ENCODE peak calls at places on chromosome 3, in ten cellular contexts. One of them, this sample, is unnamed.

GRCh38 chr3:13080591-13080990 is 7.4 kb upstream of the IQSEC1 start:
- DNase-seq in endodermal cell: no peak
- DNase-seq in HL-60: no peak
- DNase-seq in heart left ventricle: peak; percentile 82
- DNase-seq in aorta: peak; percentile 88
- DNase-seq in fibroblast of pulmonary artery: no peak
- DNase-seq in A673: no peak
- DNase-seq in T-helper 22 cell: no peak
- DNase-seq in effector CD8-positive, alpha-beta T cell: no peak
- DNase-seq in iris pigment epithelial cell: no peak
- DNase-seq in this sample: no peak

GRCh38 chr3:160707187-160707789 is 30.3 kb downstream of the ARL14 start:
- DNase-seq in effector CD8-positive, alpha-beta T cell: no peak
- DNase-seq in endodermal cell: peak; percentile 58
- DNase-seq in A673: peak; percentile 52
- DNase-seq in iris pigment epithelial cell: peak; percentile 55
- DNase-seq in aorta: no peak
- DNase-seq in HL-60: peak; percentile 13
- DNase-seq in T-helper 22 cell: no peak
- DNase-seq in heart left ventricle: no peak
- DNase-seq in fibroblast of pulmonary artery: peak; percentile 74
- DNase-seq in this sample: peak; percentile 87

GRCh38 chr3:23968467-23969184 is 23.5 kb downstream of the NR1D2 start:
- DNase-seq in effector CD8-positive, alpha-beta T cell: no peak
- DNase-seq in endodermal cell: no peak
- DNase-seq in A673: no peak
- DNase-seq in iris pigment epithelial cell: peak; percentile 81
- DNase-seq in heart left ventricle: no peak
- DNase-seq in aorta: no peak
- DNase-seq in T-helper 22 cell: no peak
- DNase-seq in fibroblast of pulmonary artery: peak; percentile 37
- DNase-seq in HL-60: no peak
- DNase-seq in this sample: no peak

GRCh38 chr3:110165753-110166152 is 828.4 kb upstream of the DPPA4 start:
- DNase-seq in aorta: no peak
- DNase-seq in fibroblast of pulmonary artery: no peak
- DNase-seq in HL-60: no peak
- DNase-seq in effector CD8-positive, alpha-beta T cell: no peak
- DNase-seq in heart left ventricle: no peak
- DNase-seq in endodermal cell: peak; percentile 75
- DNase-seq in A673: no peak
- DNase-seq in T-helper 22 cell: no peak
- DNase-seq in iris pigment epithelial cell: no peak
- DNase-seq in this sample: no peak

GRCh38 chr3:140152851-140153640 is 218.1 kb downstream of the CLSTN2 start:
- DNase-seq in endodermal cell: no peak
- DNase-seq in aorta: peak; percentile 51
- DNase-seq in iris pigment epithelial cell: no peak
- DNase-seq in T-helper 22 cell: no peak
- DNase-seq in A673: no peak
- DNase-seq in effector CD8-positive, alpha-beta T cell: no peak
- DNase-seq in heart left ventricle: no peak
- DNase-seq in fibroblast of pulmonary artery: no peak
- DNase-seq in HL-60: no peak
- DNase-seq in this sample: peak; percentile 44

GRCh38 chr3:45739944-45740343 is 50.7 kb downstream of the SACM1L start:
- DNase-seq in aorta: no peak
- DNase-seq in HL-60: no peak
- DNase-seq in heart left ventricle: no peak
- DNase-seq in iris pigment epithelial cell: no peak
- DNase-seq in A673: no peak
- DNase-seq in effector CD8-positive, alpha-beta T cell: no peak
- DNase-seq in fibroblast of pulmonary artery: no peak
- DNase-seq in endodermal cell: no peak
- DNase-seq in T-helper 22 cell: no peak
- DNase-seq in this sample: no peak

GRCh38 chr3:65245133-65246076 is 557.6 kb upstream of the ADAMTS9 start:
- DNase-seq in fibroblast of pulmonary artery: peak; percentile 48
- DNase-seq in effector CD8-positive, alpha-beta T cell: no peak
- DNase-seq in heart left ventricle: no peak
- DNase-seq in A673: peak; percentile 2
- DNase-seq in iris pigment epithelial cell: peak; percentile 6
- DNase-seq in T-helper 22 cell: no peak
- DNase-seq in endodermal cell: no peak
- DNase-seq in aorta: no peak
- DNase-seq in HL-60: no peak
- DNase-seq in this sample: no peak

GRCh38 chr3:126270145-126270811 is 86.9 kb downstream of the KLF15 start:
- DNase-seq in endodermal cell: no peak
- DNase-seq in aorta: peak; percentile 86
- DNase-seq in A673: no peak
- DNase-seq in fibroblast of pulmonary artery: peak; percentile 48
- DNase-seq in HL-60: no peak
- DNase-seq in T-helper 22 cell: no peak
- DNase-seq in iris pigment epithelial cell: peak; percentile 40
- DNase-seq in heart left ventricle: peak; percentile 82
- DNase-seq in effector CD8-positive, alpha-beta T cell: no peak
- DNase-seq in this sample: no peak

GRCh38 chr3:95719481-95719880 is 1094.9 kb upstream of the EPHA6 start:
- DNase-seq in fibroblast of pulmonary artery: no peak
- DNase-seq in iris pigment epithelial cell: no peak
- DNase-seq in T-helper 22 cell: no peak
- DNase-seq in endodermal cell: no peak
- DNase-seq in HL-60: no peak
- DNase-seq in aorta: no peak
- DNase-seq in effector CD8-positive, alpha-beta T cell: no peak
- DNase-seq in A673: no peak
- DNase-seq in heart left ventricle: no peak
- DNase-seq in this sample: no peak

GRCh38 chr3:64240959-64241358 is 15.7 kb upstream of the PRICKLE2 start:
- DNase-seq in endodermal cell: no peak
- DNase-seq in effector CD8-positive, alpha-beta T cell: no peak
- DNase-seq in fibroblast of pulmonary artery: no peak
- DNase-seq in A673: no peak
- DNase-seq in aorta: no peak
- DNase-seq in iris pigment epithelial cell: no peak
- DNase-seq in HL-60: no peak
- DNase-seq in heart left ventricle: no peak
- DNase-seq in T-helper 22 cell: no peak
- DNase-seq in this sample: no peak

GRCh38 chr3:22684739-22685138 is 518.4 kb upstream of the UBE2E2 start:
- DNase-seq in HL-60: no peak
- DNase-seq in aorta: no peak
- DNase-seq in A673: no peak
- DNase-seq in T-helper 22 cell: no peak
- DNase-seq in effector CD8-positive, alpha-beta T cell: no peak
- DNase-seq in heart left ventricle: no peak
- DNase-seq in iris pigment epithelial cell: no peak
- DNase-seq in endodermal cell: no peak
- DNase-seq in fibroblast of pulmonary artery: no peak
- DNase-seq in this sample: no peak

GRCh38 chr3:94028093-94028837 is at the start of gene STX19:
- DNase-seq in endodermal cell: no peak
- DNase-seq in aorta: no peak
- DNase-seq in iris pigment epithelial cell: no peak
- DNase-seq in heart left ventricle: no peak
- DNase-seq in fibroblast of pulmonary artery: no peak
- DNase-seq in A673: peak; percentile 48
- DNase-seq in T-helper 22 cell: no peak
- DNase-seq in effector CD8-positive, alpha-beta T cell: no peak
- DNase-seq in HL-60: no peak
- DNase-seq in this sample: no peak

GRCh38 chr3:106068386-106068785 is 199.6 kb upstream of the CBLB start:
- DNase-seq in A673: no peak
- DNase-seq in HL-60: no peak
- DNase-seq in endodermal cell: no peak
- DNase-seq in heart left ventricle: no peak
- DNase-seq in fibroblast of pulmonary artery: peak; percentile 39
- DNase-seq in aorta: no peak
- DNase-seq in T-helper 22 cell: no peak
- DNase-seq in iris pigment epithelial cell: no peak
- DNase-seq in effector CD8-positive, alpha-beta T cell: no peak
- DNase-seq in this sample: no peak

GRCh38 chr3:139016430-139017048 is 4.2 kb downstream of the PRR23B start:
- DNase-seq in iris pigment epithelial cell: no peak
- DNase-seq in effector CD8-positive, alpha-beta T cell: no peak
- DNase-seq in aorta: no peak
- DNase-seq in HL-60: no peak
- DNase-seq in fibroblast of pulmonary artery: no peak
- DNase-seq in endodermal cell: no peak
- DNase-seq in T-helper 22 cell: no peak
- DNase-seq in heart left ventricle: no peak
- DNase-seq in A673: no peak
- DNase-seq in this sample: no peak

GRCh38 chr3:182794806-182795369 is 1.6 kb downstream of the ATP11B start:
- DNase-seq in fibroblast of pulmonary artery: no peak
- DNase-seq in effector CD8-positive, alpha-beta T cell: no peak
- DNase-seq in heart left ventricle: no peak
- DNase-seq in T-helper 22 cell: no peak
- DNase-seq in endodermal cell: no peak
- DNase-seq in aorta: no peak
- DNase-seq in A673: no peak
- DNase-seq in HL-60: no peak
- DNase-seq in iris pigment epithelial cell: peak; percentile 14
- DNase-seq in this sample: no peak

GRCh38 chr3:141386611-141387110 is 18.4 kb downstream of the ZBTB38 start:
- DNase-seq in endodermal cell: no peak
- DNase-seq in fibroblast of pulmonary artery: peak; percentile 81
- DNase-seq in A673: peak; percentile 78
- DNase-seq in heart left ventricle: no peak
- DNase-seq in aorta: no peak
- DNase-seq in iris pigment epithelial cell: no peak
- DNase-seq in HL-60: no peak
- DNase-seq in T-helper 22 cell: no peak
- DNase-seq in effector CD8-positive, alpha-beta T cell: no peak
- DNase-seq in this sample: no peak

GRCh38 chr3:46480481-46481195 is 15.9 kb upstream of the LTF start:
- DNase-seq in HL-60: no peak
- DNase-seq in endodermal cell: peak; percentile 22
- DNase-seq in iris pigment epithelial cell: no peak
- DNase-seq in heart left ventricle: no peak
- DNase-seq in A673: no peak
- DNase-seq in effector CD8-positive, alpha-beta T cell: no peak
- DNase-seq in fibroblast of pulmonary artery: no peak
- DNase-seq in T-helper 22 cell: no peak
- DNase-seq in aorta: no peak
- DNase-seq in this sample: no peak

GRCh38 chr3:127665586-127665985 is 7.2 kb upstream of the ABTB1 start:
- DNase-seq in T-helper 22 cell: no peak
- DNase-seq in effector CD8-positive, alpha-beta T cell: no peak
- DNase-seq in endodermal cell: no peak
- DNase-seq in HL-60: no peak
- DNase-seq in aorta: no peak
- DNase-seq in heart left ventricle: no peak
- DNase-seq in fibroblast of pulmonary artery: no peak
- DNase-seq in A673: no peak
- DNase-seq in iris pigment epithelial cell: no peak
- DNase-seq in this sample: no peak

GRCh38 chr3:19147905-19148767 is at the start of gene KCNH8:
- DNase-seq in HL-60: no peak
- DNase-seq in A673: peak; percentile 24
- DNase-seq in iris pigment epithelial cell: no peak
- DNase-seq in fibroblast of pulmonary artery: no peak
- DNase-seq in aorta: peak; percentile 39
- DNase-seq in endodermal cell: peak; percentile 83
- DNase-seq in effector CD8-positive, alpha-beta T cell: peak; percentile 4
- DNase-seq in heart left ventricle: peak; percentile 56
- DNase-seq in T-helper 22 cell: no peak
- DNase-seq in this sample: peak; percentile 35

GRCh38 chr3:126083511-126083912 is 412 bp downstream of the SLC41A3 start:
- DNase-seq in iris pigment epithelial cell: peak; percentile 31
- DNase-seq in heart left ventricle: no peak
- DNase-seq in endodermal cell: peak; percentile 81
- DNase-seq in T-helper 22 cell: no peak
- DNase-seq in HL-60: peak; percentile 39
- DNase-seq in aorta: no peak
- DNase-seq in effector CD8-positive, alpha-beta T cell: peak; percentile 56
- DNase-seq in A673: peak; percentile 43
- DNase-seq in fibroblast of pulmonary artery: no peak
- DNase-seq in this sample: no peak

GRCh38 chr3:101146946-101147345 is 153.7 kb upstream of the ABI3BP start:
- DNase-seq in heart left ventricle: no peak
- DNase-seq in HL-60: peak; percentile 25
- DNase-seq in aorta: no peak
- DNase-seq in fibroblast of pulmonary artery: no peak
- DNase-seq in endodermal cell: no peak
- DNase-seq in iris pigment epithelial cell: no peak
- DNase-seq in A673: no peak
- DNase-seq in T-helper 22 cell: no peak
- DNase-seq in effector CD8-positive, alpha-beta T cell: no peak
- DNase-seq in this sample: no peak

GRCh38 chr3:12294885-12295580 is 6.2 kb downstream of the PPARG start:
- DNase-seq in endodermal cell: no peak
- DNase-seq in T-helper 22 cell: no peak
- DNase-seq in fibroblast of pulmonary artery: peak; percentile 73
- DNase-seq in effector CD8-positive, alpha-beta T cell: no peak
- DNase-seq in iris pigment epithelial cell: peak; percentile 94
- DNase-seq in aorta: no peak
- DNase-seq in heart left ventricle: no peak
- DNase-seq in A673: no peak
- DNase-seq in HL-60: no peak
- DNase-seq in this sample: no peak

GRCh38 chr3:113485161-113485609 is 29.8 kb downstream of the SPICE1 start:
- DNase-seq in aorta: no peak
- DNase-seq in A673: no peak
- DNase-seq in HL-60: no peak
- DNase-seq in T-helper 22 cell: no peak
- DNase-seq in endodermal cell: peak; percentile 41
- DNase-seq in iris pigment epithelial cell: no peak
- DNase-seq in fibroblast of pulmonary artery: no peak
- DNase-seq in effector CD8-positive, alpha-beta T cell: no peak
- DNase-seq in heart left ventricle: no peak
- DNase-seq in this sample: no peak

GRCh38 chr3:101781166-101781565 is 2.2 kb downstream of the NXPE3 start:
- DNase-seq in effector CD8-positive, alpha-beta T cell: no peak
- DNase-seq in T-helper 22 cell: no peak
- DNase-seq in aorta: no peak
- DNase-seq in iris pigment epithelial cell: no peak
- DNase-seq in A673: peak; percentile 12
- DNase-seq in fibroblast of pulmonary artery: peak; percentile 20
- DNase-seq in heart left ventricle: no peak
- DNase-seq in HL-60: no peak
- DNase-seq in endodermal cell: no peak
- DNase-seq in this sample: no peak

GRCh38 chr3:83457516-83457915 is 1501.3 kb upstream of the CADM2 start:
- DNase-seq in endodermal cell: no peak
- DNase-seq in A673: no peak
- DNase-seq in iris pigment epithelial cell: no peak
- DNase-seq in HL-60: no peak
- DNase-seq in T-helper 22 cell: no peak
- DNase-seq in effector CD8-positive, alpha-beta T cell: no peak
- DNase-seq in heart left ventricle: no peak
- DNase-seq in aorta: no peak
- DNase-seq in fibroblast of pulmonary artery: no peak
- DNase-seq in this sample: no peak

GRCh38 chr3:172380632-172381031 is 67.6 kb downstream of the GHSR start:
- DNase-seq in iris pigment epithelial cell: no peak
- DNase-seq in endodermal cell: no peak
- DNase-seq in heart left ventricle: no peak
- DNase-seq in aorta: no peak
- DNase-seq in A673: no peak
- DNase-seq in HL-60: no peak
- DNase-seq in T-helper 22 cell: no peak
- DNase-seq in effector CD8-positive, alpha-beta T cell: no peak
- DNase-seq in fibroblast of pulmonary artery: no peak
- DNase-seq in this sample: no peak

GRCh38 chr3:148214695-148215094 is 483.0 kb upstream of the AGTR1 start:
- DNase-seq in aorta: no peak
- DNase-seq in T-helper 22 cell: no peak
- DNase-seq in iris pigment epithelial cell: no peak
- DNase-seq in A673: no peak
- DNase-seq in effector CD8-positive, alpha-beta T cell: no peak
- DNase-seq in fibroblast of pulmonary artery: no peak
- DNase-seq in HL-60: no peak
- DNase-seq in heart left ventricle: no peak
- DNase-seq in endodermal cell: no peak
- DNase-seq in this sample: no peak

GRCh38 chr3:18010001-18010400 is 267.6 kb upstream of the TBC1D5 start:
- DNase-seq in heart left ventricle: no peak
- DNase-seq in T-helper 22 cell: no peak
- DNase-seq in iris pigment epithelial cell: no peak
- DNase-seq in A673: no peak
- DNase-seq in endodermal cell: peak; percentile 5
- DNase-seq in fibroblast of pulmonary artery: peak; percentile 5
- DNase-seq in effector CD8-positive, alpha-beta T cell: no peak
- DNase-seq in aorta: no peak
- DNase-seq in HL-60: peak; percentile 45
- DNase-seq in this sample: no peak